ENCODE peak calls at places on chromosome 18, in seven cellular contexts. X is body of pancreas, U is heart left ventricle, D is spleen, P is A549, G is lower leg skin, Q is uterus. C is an unnamed sample.

GRCh38 chr18:21313576-21313975 is 71.5 kb downstream of the GREB1L start:
- DNase-seq in X (no peak), U (no peak), D (no peak), P (no peak), G (no peak), Q (no peak), C (no peak)

GRCh38 chr18:58776084-58776483 is 88.6 kb upstream of the ZNF532 start:
- DNase-seq in X (no peak), U (no peak), D (no peak), P (no peak), G (no peak), Q (no peak), C (no peak)

GRCh38 chr18:58609536-58609993 is 19.3 kb downstream of the ALPK2 start:
- DNase-seq in X (no peak), U (no peak), D (no peak), P (no peak), G (no peak), Q (no peak), C (no peak)

GRCh38 chr18:65788373-65788772 is 37.6 kb downstream of the CDH7 start:
- DNase-seq in X (no peak), U (no peak), D (no peak), P (no peak), G (no peak), Q (no peak), C (no peak)

GRCh38 chr18:13696961-13697360 is 29.4 kb downstream of the FAM210A start:
- DNase-seq in X (no peak), U (no peak), D (no peak), P (no peak), G (no peak), Q (no peak), C (no peak)

GRCh38 chr18:13258792-13259385 is 40.3 kb downstream of the LDLRAD4 start:
- DNase-seq in X (no peak), U (no peak), D (no peak), P (no peak), G (no peak), Q (no peak), C (no peak)

GRCh38 chr18:55983433-55983832 is 395.4 kb upstream of the TCF4 start:
- DNase-seq in X (no peak), U (no peak), D (no peak), P (no peak), G (no peak), Q (no peak), C (no peak)

GRCh38 chr18:39841133-39842041 is 2113.6 kb upstream of the PIK3C3 start:
- DNase-seq in X (peak), U (peak), D (peak), P (peak), G (peak), Q (no peak), C (no peak)

GRCh38 chr18:9950289-9951016 is 36.6 kb downstream of the VAPA start:
- DNase-seq in X (no peak), U (no peak), D (no peak), P (no peak), G (no peak), Q (no peak), C (no peak)

GRCh38 chr18:63832470-63832869 is 55.0 kb upstream of the SERPINB2 start:
- DNase-seq in X (no peak), U (no peak), D (no peak), P (no peak), G (no peak), Q (no peak), C (no peak)

GRCh38 chr18:11078491-11078890 is 70.9 kb downstream of the PIEZO2 start:
- DNase-seq in X (no peak), U (no peak), D (no peak), P (no peak), G (no peak), Q (no peak), C (no peak)

GRCh38 chr18:58565021-58565420 is 63.9 kb downstream of the ALPK2 start:
- DNase-seq in X (no peak), U (no peak), D (no peak), P (no peak), G (no peak), Q (no peak), C (no peak)

GRCh38 chr18:34767601-34768027 is 57.5 kb downstream of the DTNA start:
- DNase-seq in X (no peak), U (no peak), D (no peak), P (no peak), G (no peak), Q (no peak), C (no peak)

GRCh38 chr18:9184998-9185613 is 48.5 kb downstream of the ANKRD12 start:
- DNase-seq in X (no peak), U (no peak), D (no peak), P (no peak), G (no peak), Q (no peak), C (no peak)

GRCh38 chr18:30811580-30811979 is 231.0 kb downstream of the DSC3 start:
- DNase-seq in X (no peak), U (no peak), D (no peak), P (no peak), G (no peak), Q (no peak), C (no peak)

GRCh38 chr18:59864446-59864764 is 35.4 kb upstream of the PMAIP1 start:
- DNase-seq in X (no peak), U (no peak), D (no peak), P (no peak), G (no peak), Q (no peak), C (no peak)

GRCh38 chr18:76314496-76314895 is 180.5 kb downstream of the ZNF516 start:
- DNase-seq in X (no peak), U (no peak), D (no peak), P (no peak), G (no peak), Q (no peak), C (no peak)

GRCh38 chr18:22141211-22141610 is 28.2 kb upstream of the GATA6 start:
- DNase-seq in X (no peak), U (no peak), D (no peak), P (no peak), G (no peak), Q (no peak), C (no peak)

GRCh38 chr18:10122116-10122515 is 208.3 kb downstream of the VAPA start:
- DNase-seq in X (no peak), U (no peak), D (no peak), P (no peak), G (no peak), Q (no peak), C (no peak)

GRCh38 chr18:34787931-34788532 is 77.9 kb downstream of the DTNA start:
- DNase-seq in X (peak), U (no peak), D (no peak), P (peak), G (peak), Q (no peak), C (peak)

GRCh38 chr18:477565-477964 is 22.9 kb downstream of the COLEC12 start:
- DNase-seq in X (peak), U (no peak), D (no peak), P (peak), G (no peak), Q (no peak), C (no peak)

GRCh38 chr18:76454429-76454828 is 40.6 kb downstream of the ZNF516 start:
- DNase-seq in X (no peak), U (no peak), D (no peak), P (no peak), G (no peak), Q (no peak), C (no peak)

GRCh38 chr18:68791801-68792200 is 6.1 kb upstream of the CCDC102B start:
- DNase-seq in X (no peak), U (no peak), D (no peak), P (no peak), G (no peak), Q (no peak), C (no peak)

GRCh38 chr18:67266246-67266570 is 250.3 kb downstream of the DSEL start:
- DNase-seq in X (no peak), U (no peak), D (no peak), P (no peak), G (no peak), Q (no peak), C (no peak)

GRCh38 chr18:41771971-41772370 is 183.1 kb upstream of the PIK3C3 start:
- DNase-seq in X (no peak), U (no peak), D (no peak), P (no peak), G (no peak), Q (no peak), C (no peak)

GRCh38 chr18:76446321-76446720 is 48.7 kb downstream of the ZNF516 start:
- DNase-seq in X (no peak), U (no peak), D (peak), P (no peak), G (no peak), Q (no peak), C (no peak)

GRCh38 chr18:67243799-67244587 is 272.5 kb downstream of the DSEL start:
- DNase-seq in X (no peak), U (no peak), D (no peak), P (no peak), G (no peak), Q (no peak), C (no peak)

GRCh38 chr18:36850527-36851201 is 21.7 kb downstream of the KIAA1328 start:
- DNase-seq in X (no peak), U (no peak), D (no peak), P (no peak), G (no peak), Q (no peak), C (no peak)
- TF ChIP-seq POLR2A in X (no peak), U (no peak), D (no peak), P (no peak), G (no peak), Q (no peak), C (no peak)

DNA sequence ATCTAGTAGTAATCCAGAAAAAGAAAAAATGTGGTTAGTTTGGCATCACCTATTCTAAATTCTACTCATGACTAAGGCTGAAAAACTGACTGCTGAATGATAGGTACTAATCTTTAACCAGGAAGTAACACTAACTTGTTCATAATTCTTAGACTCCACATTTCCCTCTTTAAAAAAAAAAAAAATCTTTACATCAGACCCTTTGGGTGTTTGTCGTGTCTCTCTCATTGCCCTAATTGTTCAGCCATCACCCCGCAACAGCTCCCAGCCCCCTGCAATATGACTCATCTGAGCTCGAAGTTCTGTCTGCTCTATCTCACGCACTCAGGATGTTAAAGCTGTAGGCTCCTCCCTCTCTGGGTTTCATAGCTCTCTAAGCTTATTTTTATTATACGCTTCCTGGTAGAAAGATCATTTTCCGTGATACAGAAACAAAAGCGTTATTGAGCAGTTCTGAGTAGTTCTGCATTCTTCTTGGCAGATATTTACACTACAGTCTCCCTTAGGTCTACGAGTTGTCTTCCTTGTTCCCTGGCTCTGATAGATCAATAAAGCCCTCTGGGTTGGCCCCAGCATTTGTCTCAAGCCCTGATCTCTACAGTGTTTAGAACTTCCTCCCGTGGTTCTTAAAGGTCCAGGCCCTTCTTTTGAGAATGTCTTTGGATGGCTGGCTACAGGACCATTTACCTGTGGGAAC is 95.6 kb downstream of the TNFRSF11A start:
- DNase-seq in X (no peak), U (no peak), D (no peak), P (peak), G (no peak), Q (no peak), C (no peak)
- TF ChIP-seq POLR2A in X (no peak), U (no peak), D (no peak), P (no peak), G (no peak), Q (no peak), C (peak)

GRCh38 chr18:71105994-71106546 is 817.2 kb downstream of the SOCS6 start:
- DNase-seq in X (no peak), U (no peak), D (no peak), P (no peak), G (no peak), Q (no peak), C (no peak)
- TF ChIP-seq POLR2A in X (no peak), U (no peak), D (no peak), P (no peak), G (no peak), Q (no peak), C (no peak)

DNA sequence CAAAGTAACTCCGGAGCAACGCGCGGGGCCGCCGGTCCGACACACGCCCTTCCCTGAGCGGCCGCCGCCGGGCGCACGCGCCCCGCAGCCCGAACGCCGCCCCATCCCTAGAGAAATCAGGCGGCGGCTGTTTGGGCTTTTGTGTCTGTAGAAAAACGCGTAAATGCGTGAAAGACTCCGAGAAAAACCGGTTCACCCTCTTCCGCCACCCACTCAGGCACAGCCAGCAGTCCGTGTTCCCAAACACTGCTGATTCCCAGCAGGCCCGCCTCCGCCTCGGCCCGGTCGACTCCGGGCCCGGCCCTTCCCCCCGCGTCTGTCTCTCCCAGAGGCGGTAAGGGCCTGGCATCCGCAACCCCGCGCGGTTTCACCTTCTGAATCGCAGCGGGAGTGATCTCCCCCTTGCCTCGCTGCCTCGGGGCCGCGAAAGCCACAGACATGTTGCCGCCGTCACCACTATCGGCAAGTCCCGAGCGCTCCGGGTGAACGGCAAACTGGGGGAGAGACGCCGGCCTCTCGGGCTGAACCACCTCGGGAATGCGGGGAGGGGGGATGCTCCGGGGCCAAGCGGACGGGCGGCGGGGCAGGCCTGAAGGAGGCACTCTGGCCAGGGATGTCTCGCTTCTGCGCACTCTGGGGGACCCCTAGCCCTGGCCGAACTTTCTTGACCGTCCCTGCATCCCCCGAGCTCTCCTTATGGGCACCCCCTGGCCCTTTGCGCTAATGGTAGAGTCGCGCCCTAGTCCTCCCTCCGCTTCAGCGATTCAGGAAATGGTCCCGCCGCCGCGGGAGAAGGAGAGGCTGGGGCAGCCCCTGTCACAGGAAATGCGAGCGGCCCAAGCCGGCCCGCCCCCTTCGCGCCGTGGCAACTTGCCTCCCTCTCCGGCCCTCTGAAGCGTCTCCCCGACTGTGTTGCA is at the start of gene SS18:
- DNase-seq in X (peak), U (peak), D (peak), P (peak), G (peak), Q (peak), C (peak)
- TF ChIP-seq POLR2A in X (peak), U (peak), D (peak), P (peak), G (no peak), Q (no peak), C (peak)

DNA sequence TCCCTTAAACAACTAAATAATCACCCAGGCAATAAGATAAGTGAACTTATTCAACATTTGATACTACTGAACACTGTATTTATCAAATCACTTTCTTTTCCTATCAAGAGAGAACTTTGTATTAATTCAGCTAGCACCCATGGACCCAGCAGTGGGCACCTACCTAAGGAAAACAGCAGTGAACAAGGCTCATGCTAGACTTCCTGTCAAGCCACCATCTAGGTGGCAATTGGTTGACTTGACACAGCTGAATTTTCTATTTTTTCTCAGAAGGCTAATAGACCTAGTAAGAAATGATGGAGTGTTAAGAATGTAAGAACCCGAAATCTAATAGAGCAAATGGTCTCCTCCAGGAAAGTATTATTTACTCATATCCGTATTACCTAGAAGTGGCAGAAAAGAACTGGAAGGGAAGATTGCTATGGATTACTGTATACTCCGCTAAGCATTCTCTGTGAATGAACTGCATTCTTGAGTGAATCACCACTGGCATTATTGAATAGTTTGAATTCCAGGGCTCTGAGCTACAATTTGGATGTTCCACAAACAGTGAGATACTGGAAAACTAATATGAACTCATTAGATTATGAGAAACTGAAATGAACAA is 988.2 kb upstream of the CDH2 start:
- DNase-seq in X (no peak), U (no peak), D (no peak), P (peak), G (no peak), Q (no peak), C (no peak)
- TF ChIP-seq POLR2A in X (no peak), U (no peak), D (no peak), P (no peak), G (no peak), Q (no peak), C (no peak)

DNA sequence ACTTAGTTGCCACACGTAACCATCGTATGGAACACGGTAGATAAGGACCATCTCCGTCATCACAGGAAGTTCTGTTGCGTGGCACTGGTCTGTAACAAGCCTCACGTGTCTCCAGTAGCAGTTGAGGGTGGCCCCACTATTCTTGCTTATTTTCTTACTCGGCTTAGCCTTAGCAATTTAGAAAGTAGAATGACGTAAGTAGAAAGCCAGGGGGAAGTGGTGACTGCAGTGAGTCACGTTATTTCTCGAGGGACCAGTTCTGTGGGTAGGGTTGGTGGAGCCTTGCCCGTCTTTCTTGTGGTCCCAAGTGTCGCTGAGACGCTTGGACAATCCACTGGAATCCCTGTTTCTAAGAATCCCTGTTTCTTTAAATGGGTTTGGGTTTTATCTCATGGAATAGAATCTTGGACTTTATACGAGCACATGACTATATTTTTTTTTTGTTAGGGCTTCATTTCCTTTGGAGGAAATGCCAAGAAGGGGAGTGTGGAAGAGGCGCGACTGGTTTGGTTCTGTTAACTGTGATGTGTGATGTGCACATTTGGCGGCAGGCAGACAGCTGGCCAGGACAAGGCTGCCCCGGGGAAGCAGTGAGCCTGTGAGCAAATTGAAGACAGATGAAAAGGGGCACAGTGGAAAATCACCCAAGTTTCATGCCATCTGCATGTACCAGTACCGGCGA is 96.2 kb downstream of the CABLES1 start:
- DNase-seq in X (peak), U (peak), D (no peak), P (no peak), G (peak), Q (peak), C (peak)
- TF ChIP-seq POLR2A in X (no peak), U (no peak), D (no peak), P (no peak), G (no peak), Q (no peak), C (peak)

DNA sequence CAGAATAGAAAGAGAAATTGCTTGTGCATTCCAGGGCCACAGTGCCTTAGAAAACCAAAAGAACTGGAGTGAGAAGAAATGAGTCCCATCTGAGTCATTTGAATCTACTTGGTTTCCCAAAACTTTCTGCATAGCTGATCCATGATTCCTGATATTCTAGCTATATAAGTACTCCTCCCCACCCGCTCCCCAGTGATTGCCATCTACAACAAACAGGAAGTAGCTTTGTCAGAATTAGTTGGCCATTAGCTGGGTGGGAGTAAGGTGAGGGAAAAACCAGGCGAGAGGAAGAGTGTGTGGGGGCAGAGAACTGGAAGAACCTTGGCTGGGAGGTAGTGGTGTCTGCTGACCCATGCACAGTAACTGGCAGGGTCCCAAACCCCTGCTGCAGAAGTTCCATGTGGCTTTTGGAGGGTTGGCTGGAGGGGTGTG is 122.1 kb downstream of the ACAA2 start:
- DNase-seq in X (no peak), U (no peak), D (no peak), P (no peak), G (no peak), Q (no peak), C (no peak)
- TF ChIP-seq POLR2A in X (no peak), U (no peak), D (no peak), P (no peak), G (no peak), Q (no peak), C (no peak)